ENCODE peak calls at places on chromosome 4, in five cellular contexts. A is HepG2, D is SK-N-SH, W is K562, B is GM12878. F is an unnamed sample.

GRCh38 chr4:2244947-2245786 is 3.2 kb upstream of the HAUS3 start:
- DNase-seq in A (peak), D (no peak), W (no peak), B (no peak), F (no peak)

GRCh38 chr4:6125103-6125651 is 75.2 kb downstream of the JAKMIP1 start:
- DNase-seq in A (no peak), D (no peak), W (no peak), B (no peak), F (no peak)

GRCh38 chr4:117327491-117327890 is 242.1 kb upstream of the TRAM1L1 start:
- DNase-seq in A (no peak), D (no peak), W (no peak), B (no peak), F (no peak)

GRCh38 chr4:42555828-42556227 is 101.1 kb downstream of the ATP8A1 start:
- DNase-seq in A (no peak), D (no peak), W (no peak), B (no peak), F (no peak)

GRCh38 chr4:179595671-179596410 is 2153.6 kb upstream of the AGA start:
- DNase-seq in A (no peak), D (no peak), W (no peak), B (no peak), F (peak)

GRCh38 chr4:80138556-80139538 is 58.5 kb upstream of the PRDM8 start:
- DNase-seq in A (no peak), D (no peak), W (no peak), B (peak), F (peak)

GRCh38 chr4:133156096-133156495 is 7.0 kb downstream of the PCDH10 start:
- DNase-seq in A (no peak), D (no peak), W (no peak), B (no peak), F (no peak)

GRCh38 chr4:74440356-74440755 is 4.6 kb upstream of the AREG start:
- DNase-seq in A (peak), D (peak), W (peak), B (no peak), F (no peak)

GRCh38 chr4:157271166-157271869 is 50.8 kb downstream of the GRIA2 start:
- DNase-seq in A (no peak), D (no peak), W (no peak), B (no peak), F (no peak)

GRCh38 chr4:8644461-8644891 is 51.9 kb downstream of the CPZ start:
- DNase-seq in A (no peak), D (no peak), W (no peak), B (no peak), F (no peak)

GRCh38 chr4:186266699-186267467 is 894 bp downstream of the F11 start:
- DNase-seq in A (peak), D (no peak), W (no peak), B (no peak), F (no peak)

GRCh38 chr4:37728064-37728463 is 41.9 kb upstream of the RELL1 start:
- DNase-seq in A (peak), D (no peak), W (no peak), B (no peak), F (peak)

GRCh38 chr4:37727635-37728034 is 41.5 kb upstream of the RELL1 start:
- DNase-seq in A (no peak), D (no peak), W (no peak), B (no peak), F (no peak)

GRCh38 chr4:37729649-37730004 is 43.5 kb upstream of the RELL1 start:
- DNase-seq in A (no peak), D (no peak), W (no peak), B (no peak), F (no peak)

GRCh38 chr4:37725718-37726117 is 39.5 kb upstream of the RELL1 start:
- DNase-seq in A (no peak), D (no peak), W (no peak), B (peak), F (no peak)

DNA sequence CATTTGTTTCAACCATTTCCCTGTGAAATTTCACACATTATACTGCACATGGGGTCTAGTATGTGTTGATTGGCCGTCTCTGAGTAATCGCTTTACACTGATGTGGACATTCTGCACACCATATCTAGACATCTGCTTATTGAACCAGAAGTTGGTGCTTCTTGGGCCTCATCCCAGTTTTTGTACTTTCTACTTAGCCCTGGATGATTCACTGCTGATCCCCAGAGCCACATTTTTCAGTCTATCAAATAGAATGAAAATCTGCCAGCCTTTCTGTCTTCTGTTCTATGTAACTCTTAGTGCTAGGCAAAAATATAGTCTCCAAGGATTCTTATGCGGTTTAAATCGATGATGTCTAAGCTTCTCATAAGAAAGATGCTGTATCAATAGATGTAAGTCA is 40.5 kb upstream of the RELL1 start:
- DNase-seq in A (no peak), D (no peak), W (no peak), B (no peak), F (no peak)
- TF ChIP-seq GABPA in A (no peak), D (no peak), W (no peak), B (no peak), F (no peak)

GRCh38 chr4:22801391-22801790 is 108.7 kb downstream of the GBA3 start:
- DNase-seq in A (no peak), D (no peak), W (no peak), B (no peak), F (no peak)
- TF ChIP-seq REST in A (no peak), D (no peak), W (no peak), B (no peak), F (no peak)

GRCh38 chr4:121053601-121054143 is 18.7 kb downstream of the NDNF start:
- DNase-seq in A (no peak), D (no peak), W (no peak), B (no peak), F (no peak)
- H3K4me3 ChIP-seq in A (no peak), D (no peak), W (no peak), B (no peak), F (no peak)

DNA sequence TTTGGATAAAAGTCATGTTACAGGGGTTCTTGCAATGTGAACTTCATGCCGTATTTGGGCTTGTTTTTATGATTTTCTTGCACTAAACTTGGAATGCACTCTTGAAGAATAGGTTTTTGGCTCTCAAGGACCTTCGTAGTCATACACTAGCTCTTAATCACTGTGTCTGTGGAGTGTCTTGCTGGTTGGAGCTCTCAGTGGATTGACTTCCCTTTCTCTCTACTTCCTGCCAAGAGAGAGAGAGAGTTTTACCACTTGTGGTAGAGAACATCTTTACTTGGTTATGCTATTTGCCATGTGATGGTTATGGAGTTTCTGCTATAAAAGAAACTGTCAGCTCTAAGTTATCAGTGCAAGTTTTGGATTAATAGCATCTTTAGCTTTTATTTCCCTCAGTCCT is 112.4 kb downstream of the BMPR1B start:
- DNase-seq in A (no peak), D (no peak), W (no peak), B (no peak), F (no peak)
- TF ChIP-seq GABPA in A (no peak), D (no peak), W (no peak), B (no peak), F (no peak)